ENCODE peak calls at places on chromosomes 2 and 18, in seven cellular contexts. R, B, J, A, S, K and H are unnamed samples.

GRCh38 chr2:65778126-65778525 is 345.7 kb upstream of the SPRED2 start:
- DNase-seq in R (no peak), B (no peak), J (no peak), A (no peak), S (no peak), K (no peak), H (no peak)

GRCh38 chr18:63216911-63217311 is 102.7 kb downstream of the BCL2 start:
- DNase-seq in R (no peak), B (no peak), J (no peak), A (no peak), S (no peak), K (no peak), H (no peak)

GRCh38 chr2:3254438-3254941 is 123.1 kb downstream of the EIPR1 start:
- DNase-seq in R (no peak), B (no peak), J (no peak), A (no peak), S (no peak), K (no peak), H (no peak)

GRCh38 chr2:105294844-105295481 is 34.6 kb downstream of the TGFBRAP1 start:
- DNase-seq in R (no peak), B (peak), J (peak), A (peak), S (peak), K (peak), H (no peak)

GRCh38 chr2:24382363-24383021 is 22.2 kb upstream of the ITSN2 start:
- DNase-seq in R (peak), B (peak), J (peak), A (peak), S (peak), K (peak), H (peak)

GRCh38 chr2:230898016-230898415 is 27.0 kb downstream of the GPR55 start:
- DNase-seq in R (no peak), B (no peak), J (no peak), A (peak), S (no peak), K (no peak), H (no peak)

GRCh38 chr2:207239222-207239674 is 73.5 kb upstream of the KLF7 start:
- DNase-seq in R (no peak), B (peak), J (no peak), A (peak), S (peak), K (no peak), H (peak)

GRCh38 chr18:65754121-65754520 is 3.3 kb downstream of the CDH7 start:
- DNase-seq in R (no peak), B (peak), J (no peak), A (no peak), S (no peak), K (no peak), H (no peak)

GRCh38 chr2:174593041-174593440 is 4.6 kb downstream of the WIPF1 start:
- DNase-seq in R (no peak), B (no peak), J (no peak), A (no peak), S (no peak), K (no peak), H (no peak)

GRCh38 chr2:11636593-11637295 is 33.3 kb downstream of the NTSR2 start:
- DNase-seq in R (no peak), B (no peak), J (no peak), A (no peak), S (no peak), K (no peak), H (no peak)

GRCh38 chr2:201696151-201696659 is 2.2 kb downstream of the MPP4 start:
- DNase-seq in R (no peak), B (no peak), J (no peak), A (no peak), S (no peak), K (peak), H (no peak)

GRCh38 chr2:67599561-67599960 is 202.4 kb downstream of the ETAA1 start:
- DNase-seq in R (no peak), B (no peak), J (no peak), A (no peak), S (no peak), K (no peak), H (no peak)

GRCh38 chr2:53445376-53446072 is 322.1 kb upstream of the CHAC2 start:
- DNase-seq in R (no peak), B (no peak), J (no peak), A (peak), S (peak), K (no peak), H (no peak)

GRCh38 chr18:43526436-43527150 is 249.3 kb upstream of the SYT4 start:
- DNase-seq in R (no peak), B (no peak), J (no peak), A (no peak), S (no peak), K (no peak), H (no peak)

GRCh38 chr2:85708641-85709040 is 14.5 kb downstream of the GNLY start:
- DNase-seq in R (no peak), B (no peak), J (no peak), A (no peak), S (no peak), K (no peak), H (no peak)

GRCh38 chr2:205706769-205707375 is 24.6 kb downstream of the NRP2 start:
- DNase-seq in R (no peak), B (peak), J (no peak), A (peak), S (no peak), K (no peak), H (peak)

GRCh38 chr18:22195052-22195451 is 25.7 kb downstream of the GATA6 start:
- DNase-seq in R (no peak), B (no peak), J (no peak), A (no peak), S (no peak), K (no peak), H (no peak)

GRCh38 chr2:37324536-37324785 is 172 bp downstream of the PRKD3 start:
- DNase-seq in R (no peak), B (peak), J (no peak), A (no peak), S (peak), K (no peak), H (peak)

GRCh38 chr2:98819350-98819749 is 88.4 kb upstream of the MGAT4A start:
- DNase-seq in R (no peak), B (no peak), J (no peak), A (no peak), S (no peak), K (no peak), H (no peak)

GRCh38 chr18:765764-766549 is 46.1 kb downstream of the YES1 start:
- DNase-seq in R (no peak), B (no peak), J (no peak), A (no peak), S (no peak), K (no peak), H (no peak)

GRCh38 chr18:78327643-78328042 is 652.0 kb upstream of the SALL3 start:
- DNase-seq in R (no peak), B (no peak), J (no peak), A (no peak), S (no peak), K (no peak), H (no peak)

GRCh38 chr2:236545814-236546480 is 23.7 kb upstream of the ACKR3 start:
- DNase-seq in R (no peak), B (no peak), J (no peak), A (peak), S (no peak), K (no peak), H (no peak)

GRCh38 chr2:15986068-15986560 is 45.8 kb downstream of the MYCN start:
- DNase-seq in R (no peak), B (no peak), J (no peak), A (no peak), S (no peak), K (no peak), H (no peak)

GRCh38 chr2:173138962-173139361 is 63.3 kb downstream of the MAP3K20 start:
- DNase-seq in R (no peak), B (no peak), J (no peak), A (no peak), S (no peak), K (no peak), H (no peak)

GRCh38 chr2:100736121-100736915 is 83.6 kb upstream of the NPAS2 start:
- DNase-seq in R (no peak), B (no peak), J (no peak), A (no peak), S (no peak), K (no peak), H (no peak)